ENCODE peak calls at places on chromosome 10, in five cellular contexts. M, D, B, R and F are unnamed samples.
A peak's percentile ranks its signal among the peaks of the same experiment; 100 is the strongest.

GRCh38 chr10:123926401-123927264 is 35.0 kb upstream of the CPXM2 start:
- DNase-seq in R (peak; percentile 5), M (no peak), D (no peak), B (no peak), F (no peak)

GRCh38 chr10:20890491-20891337 is 6.4 kb downstream of the NEBL start:
- DNase-seq in B (no peak), D (no peak), R (no peak), M (no peak), F (no peak)

GRCh38 chr10:5965266-5965665 is 12.1 kb downstream of the IL15RA start:
- DNase-seq in D (no peak), R (no peak), B (no peak), M (peak; percentile 35), F (no peak)

GRCh38 chr10:13820119-13820518 is 233.4 kb downstream of the PRPF18 start:
- DNase-seq in B (no peak), R (no peak), M (no peak), D (no peak), F (no peak)

GRCh38 chr10:69994262-69994661 is 58.4 kb upstream of the MACROH2A2 start:
- DNase-seq in D (peak; percentile 87), R (no peak), B (peak; percentile 44), M (no peak), F (peak; percentile 77)

GRCh38 chr10:75399461-75400162 is 2.0 kb downstream of the ZNF503 start:
- DNase-seq in B (peak; percentile 36), M (peak; percentile 86), R (no peak), D (peak; percentile 70), F (no peak)

GRCh38 chr10:132972986-132973902 is 30.9 kb upstream of the CFAP46 start:
- DNase-seq in M (no peak), R (no peak), B (no peak), D (no peak), F (no peak)

GRCh38 chr10:112503643-112504042 is 56.6 kb downstream of the VTI1A start:
- DNase-seq in M (no peak), R (no peak), D (no peak), B (no peak), F (no peak)

GRCh38 chr10:122632031-122632430 is 67.6 kb downstream of the C10orf120 start:
- DNase-seq in R (no peak), M (no peak), B (no peak), D (no peak), F (no peak)

GRCh38 chr10:88389456-88389855 is 193.7 kb downstream of the RNLS start:
- DNase-seq in B (peak; percentile 15), M (no peak), D (no peak), R (peak; percentile 41), F (no peak)

GRCh38 chr10:131947631-131948347 is 33.9 kb downstream of the BNIP3 start:
- DNase-seq in M (no peak), B (no peak), D (no peak), R (no peak), F (no peak)

GRCh38 chr10:27612615-27613014 is 108.5 kb downstream of the RAB18 start:
- DNase-seq in M (no peak), B (no peak), D (no peak), R (no peak), F (no peak)

GRCh38 chr10:104767745-104768144 is 126.7 kb downstream of the SORCS3 start:
- DNase-seq in R (no peak), B (no peak), M (no peak), D (no peak), F (peak; percentile 13)

GRCh38 chr10:102616071-102616770 is 28.1 kb upstream of the TRIM8 start:
- DNase-seq in M (no peak), D (no peak), B (no peak), R (no peak), F (no peak)

GRCh38 chr10:103463456-103463855 is 4.8 kb upstream of the CALHM1 start:
- DNase-seq in D (no peak), R (no peak), M (no peak), B (no peak), F (no peak)

GRCh38 chr10:132804785-132805426 is 19.0 kb upstream of the NKX6-2 start:
- DNase-seq in B (no peak), D (no peak), M (no peak), R (no peak), F (no peak)

GRCh38 chr10:79404231-79404609 is 41.2 kb downstream of the ZCCHC24 start:
- DNase-seq in D (peak; percentile 50), R (no peak), M (no peak), B (peak; percentile 66), F (no peak)
- TF ChIP-seq SRF in D (peak; percentile 33), R (no peak), M (no peak), B (no peak), F (no peak)

GRCh38 chr10:62381385-62382102 is 7.4 kb downstream of the ZNF365 start:
- DNase-seq in D (no peak), R (no peak), B (no peak), M (no peak), F (no peak)

GRCh38 chr10:62380002-62380401 is 5.8 kb downstream of the ZNF365 start:
- DNase-seq in B (peak; percentile 10), D (no peak), M (no peak), R (no peak), F (peak; percentile 60)

GRCh38 chr10:62377026-62377415 is 2.9 kb downstream of the ZNF365 start:
- DNase-seq in D (no peak), R (no peak), M (no peak), B (no peak), F (no peak)

GRCh38 chr10:62377966-62378365 is 3.8 kb downstream of the ZNF365 start:
- DNase-seq in B (no peak), M (no peak), D (no peak), R (no peak), F (no peak)

DNA sequence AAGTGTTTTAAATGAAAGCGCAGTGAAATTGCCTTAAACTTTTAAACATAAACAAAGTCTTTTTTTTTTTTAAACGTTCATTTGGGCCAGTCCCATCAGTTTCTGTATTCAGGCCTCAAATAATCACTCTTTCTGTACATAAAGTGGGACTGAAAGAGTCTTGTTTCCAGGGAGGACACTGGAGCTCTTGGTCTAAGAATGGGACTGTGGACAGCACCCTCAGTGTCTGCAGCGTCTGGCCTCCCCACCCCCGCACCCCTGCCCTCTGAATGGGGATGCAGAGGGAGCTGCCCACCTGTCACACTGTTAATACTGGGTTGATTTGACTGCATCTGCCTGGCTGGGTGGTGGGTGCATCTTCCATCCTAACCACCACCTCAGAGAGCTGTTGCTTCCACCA is 5.2 kb downstream of the ZNF365 start:
- DNase-seq in B (no peak), R (no peak), M (no peak), D (no peak), F (no peak)
- TF ChIP-seq SRF in B (no peak), R (no peak), M (no peak), D (no peak), F (no peak)

GRCh38 chr10:95290801-95291633 is at the start of gene PDLIM1:
- DNase-seq in M (peak; percentile 83), B (peak; percentile 55), D (peak; percentile 92), R (no peak), F (no peak)
- TF ChIP-seq SRF in M (no peak), B (no peak), D (no peak), R (no peak), F (no peak)

GRCh38 chr10:43226441-43226840 is 40.4 kb downstream of the RASGEF1A start:
- DNase-seq in B (no peak), D (no peak), R (no peak), M (no peak), F (no peak)
- TF ChIP-seq SRF in B (no peak), D (no peak), R (no peak), M (no peak), F (no peak)

GRCh38 chr10:23157239-23157661 is 34.9 kb upstream of the PTF1A start:
- DNase-seq in R (peak; percentile 48), D (no peak), M (no peak), B (no peak), F (no peak)

GRCh38 chr10:23155166-23155565 is 36.9 kb upstream of the PTF1A start:
- DNase-seq in R (no peak), D (no peak), M (no peak), B (no peak), F (no peak)

GRCh38 chr10:23157691-23158369 is 34.3 kb upstream of the PTF1A start:
- DNase-seq in M (no peak), B (peak; percentile 63), D (peak; percentile 56), R (no peak), F (peak; percentile 41)

GRCh38 chr10:23158370-23158769 is 33.7 kb upstream of the PTF1A start:
- DNase-seq in R (no peak), B (peak; percentile 55), M (peak; percentile 58), D (peak; percentile 80), F (peak; percentile 47)

DNA sequence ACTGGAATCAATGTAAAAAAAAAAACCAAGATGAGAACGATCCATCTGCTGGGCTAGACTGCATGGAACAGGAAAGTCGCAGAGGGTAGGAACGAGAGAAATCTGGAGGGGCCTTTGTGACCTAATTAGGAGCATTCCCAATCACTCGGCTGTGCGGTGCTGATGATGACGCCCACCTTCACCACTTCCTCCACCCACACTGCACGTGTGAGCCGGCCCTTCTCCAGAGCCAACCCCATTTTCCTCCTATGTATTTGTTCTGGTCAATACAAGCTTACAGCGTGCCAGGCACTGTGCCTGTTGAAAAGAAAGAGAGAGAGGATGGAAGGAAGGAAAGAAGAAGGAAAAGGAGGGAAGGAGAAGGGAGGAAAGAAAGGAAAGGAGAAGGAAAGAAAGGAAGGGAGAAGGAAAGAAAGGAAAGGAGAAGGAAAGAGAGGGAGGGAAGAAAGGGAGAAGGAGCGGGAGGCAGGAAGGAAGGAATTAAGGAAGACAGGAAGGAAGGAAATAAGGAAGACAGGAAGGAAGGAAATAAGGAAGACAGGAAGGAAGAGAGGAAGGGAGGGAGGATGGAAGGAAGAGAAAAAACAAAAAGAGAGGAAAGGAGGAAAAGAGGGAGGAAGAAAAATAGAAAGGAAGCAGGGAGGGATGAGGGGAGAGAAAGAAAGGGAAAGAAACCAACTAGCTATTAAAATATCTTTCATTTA is 35.5 kb upstream of the PTF1A start:
- DNase-seq in R (no peak), B (no peak), M (no peak), D (no peak), F (no peak)
- TF ChIP-seq SRF in R (no peak), B (no peak), M (no peak), D (no peak), F (no peak)